ENCODE peak calls at places on chromosome 15, in nine cellular contexts. F, I, S, L, G, O, C, B and P are unnamed samples.

GRCh38 chr15:82951472-82952155 is 906 bp downstream of the HOMER2 start:
- DNase-seq in C (peak), G (peak), B (no peak), L (peak), O (no peak), F (no peak), I (no peak), S (peak), P (peak)

GRCh38 chr15:85976986-85977385 is 102.7 kb upstream of the AGBL1 start:
- DNase-seq in O (no peak), S (peak), C (peak), G (no peak), B (no peak), F (peak), I (no peak), L (peak), P (peak)

GRCh38 chr15:31455499-31455898 is 128.9 kb downstream of the KLF13 start:
- DNase-seq in C (no peak), B (no peak), L (peak), S (no peak), G (no peak), F (no peak), I (no peak), O (no peak), P (no peak)

GRCh38 chr15:66151809-66152208 is 101.7 kb downstream of the MEGF11 start:
- DNase-seq in B (no peak), S (no peak), G (no peak), C (no peak), O (no peak), I (no peak), F (no peak), L (no peak), P (no peak)

GRCh38 chr15:84658788-84659411 is 901 bp upstream of the NMB start:
- DNase-seq in G (no peak), I (no peak), F (no peak), C (no peak), L (no peak), O (no peak), S (no peak), B (no peak), P (no peak)

GRCh38 chr15:48627260-48627969 is 18.1 kb downstream of the FBN1 start:
- DNase-seq in I (peak), B (peak), G (no peak), C (peak), F (peak), L (peak), O (no peak), S (peak), P (peak)

GRCh38 chr15:93413745-93414144 is 324.7 kb upstream of the RGMA start:
- DNase-seq in B (no peak), S (no peak), L (no peak), G (peak), C (no peak), I (no peak), F (no peak), O (no peak), P (no peak)

GRCh38 chr15:50675524-50676144 is 11.0 kb downstream of the TRPM7 start:
- DNase-seq in F (peak), I (peak), B (peak), S (peak), C (peak), L (peak), G (peak), O (no peak), P (peak)

GRCh38 chr15:88752956-88753355 is 50.3 kb upstream of the ACAN start:
- DNase-seq in F (no peak), B (no peak), L (no peak), I (no peak), S (no peak), G (no peak), C (no peak), O (no peak), P (no peak)

GRCh38 chr15:70098461-70099166 is 897 bp upstream of the TLE3 start:
- DNase-seq in B (peak), L (no peak), O (peak), S (no peak), I (peak), G (peak), F (peak), C (peak), P (no peak)

GRCh38 chr15:42695527-42696071 is 41.3 kb downstream of the CDAN1 start:
- DNase-seq in O (no peak), B (no peak), L (no peak), I (no peak), G (peak), F (no peak), S (peak), C (no peak), P (no peak)

GRCh38 chr15:41746802-41747201 is 27.5 kb upstream of the MAPKBP1 start:
- DNase-seq in C (no peak), I (peak), L (peak), O (no peak), S (peak), G (no peak), F (no peak), B (peak), P (peak)

GRCh38 chr15:80268101-80268500 is 16.1 kb upstream of the CTXND1 start:
- DNase-seq in L (no peak), I (no peak), B (no peak), G (no peak), C (no peak), S (no peak), F (no peak), O (no peak), P (no peak)

GRCh38 chr15:48641416-48641815 is 4.1 kb downstream of the FBN1 start:
- DNase-seq in I (peak), G (peak), S (peak), O (peak), C (peak), L (no peak), B (peak), F (peak), P (peak)

GRCh38 chr15:81253846-81254245 is 57.2 kb downstream of the IL16 start:
- DNase-seq in B (no peak), I (no peak), S (no peak), F (no peak), L (no peak), C (no peak), O (no peak), G (no peak), P (no peak)

GRCh38 chr15:89888214-89888804 is 5.5 kb downstream of the AP3S2 start:
- DNase-seq in O (no peak), F (peak), B (peak), L (peak), I (peak), C (peak), S (peak), G (peak), P (peak)
- TF ChIP-seq CTCF in O (no peak), F (peak), B (peak), L (peak), I (peak), C (peak), S (peak), G (peak), P (peak)

DNA sequence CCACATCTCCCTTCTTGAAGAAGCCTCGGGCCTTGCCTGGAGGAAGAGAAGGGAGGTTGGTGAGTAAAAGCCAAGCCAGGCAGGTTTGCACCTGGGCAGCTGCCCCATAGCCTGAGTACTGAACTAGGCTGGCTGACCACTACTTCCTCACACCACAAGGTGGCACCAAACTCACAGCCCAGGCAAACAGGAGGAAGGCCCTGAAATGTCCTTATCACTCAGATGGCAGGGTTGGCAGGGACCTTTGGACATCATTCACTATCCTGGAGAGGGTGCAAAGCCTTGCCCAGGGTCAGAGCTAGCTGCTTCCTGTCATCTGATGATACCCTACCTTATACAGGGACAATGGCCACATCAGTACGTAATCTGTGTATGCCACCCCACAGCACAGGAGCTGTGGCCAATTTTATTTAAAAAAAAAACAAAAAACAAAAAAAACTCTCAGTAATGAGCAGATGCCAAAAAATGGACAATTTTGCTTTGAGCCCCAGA is 2.2 kb upstream of the GRAMD2A start:
- DNase-seq in S (peak), F (peak), C (peak), G (peak), L (peak), I (peak), B (peak), O (peak), P (peak)
- H3K4me3 ChIP-seq in S (no peak), F (no peak), C (no peak), G (no peak), L (no peak), I (no peak), B (no peak), O (no peak), P (no peak)

GRCh38 chr15:45611305-45611704 is 23.5 kb upstream of the SQOR start:
- DNase-seq in F (peak), O (no peak), L (no peak), I (peak), S (peak), C (peak), B (peak), G (peak), P (no peak)
- TF ChIP-seq CTCF in F (peak), O (peak), L (peak), I (peak), S (peak), C (peak), B (peak), G (peak), P (peak)

DNA sequence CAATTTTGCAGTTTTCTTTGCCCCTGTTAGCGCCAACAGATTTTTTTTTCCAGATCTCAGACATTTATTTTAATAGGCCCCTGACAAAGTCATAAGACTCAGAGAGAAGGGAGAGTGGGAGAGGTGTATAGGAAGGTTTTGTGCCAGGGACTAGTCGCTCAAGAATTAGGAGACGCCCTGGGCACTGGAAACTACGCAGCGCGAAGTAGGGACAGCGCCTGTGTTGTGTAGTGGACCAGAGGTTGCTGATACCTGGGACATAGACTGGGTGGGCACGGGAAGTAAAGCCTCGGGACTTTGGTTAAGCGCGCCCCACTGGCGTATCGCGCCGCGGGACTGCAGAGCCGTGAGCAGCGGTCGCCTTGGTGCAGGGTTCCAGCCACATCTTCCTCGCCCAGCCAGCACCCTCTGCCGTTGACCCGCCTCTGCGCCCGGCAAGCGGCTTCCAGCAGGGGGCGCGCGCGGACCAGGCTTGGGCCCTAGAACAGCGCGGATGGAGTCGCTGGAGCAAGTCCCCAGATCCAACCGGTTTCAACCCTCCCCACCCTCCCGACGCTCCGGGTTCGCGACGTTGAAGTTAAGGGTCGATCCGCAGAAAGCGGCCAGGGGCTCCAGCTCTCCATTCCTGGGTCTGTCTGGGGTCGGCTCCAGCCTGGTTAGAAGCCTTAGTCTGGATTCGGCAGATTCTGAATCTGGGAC is 3.0 kb upstream of the ISLR2 start:
- DNase-seq in L (peak), F (peak), C (peak), S (peak), G (peak), I (peak), B (peak), O (peak), P (peak)
- H3K4me3 ChIP-seq in L (peak), F (peak), C (peak), S (peak), G (no peak), I (no peak), B (peak), O (peak), P (peak)

GRCh38 chr15:76333720-76334437 is 2.7 kb upstream of the ISL2 start:
- DNase-seq in G (peak), I (no peak), C (no peak), F (no peak), L (no peak), S (no peak), O (no peak), B (no peak), P (no peak)
- TF ChIP-seq CTCF in G (peak), I (peak), C (peak), F (peak), L (peak), S (peak), O (no peak), B (peak), P (peak)

DNA sequence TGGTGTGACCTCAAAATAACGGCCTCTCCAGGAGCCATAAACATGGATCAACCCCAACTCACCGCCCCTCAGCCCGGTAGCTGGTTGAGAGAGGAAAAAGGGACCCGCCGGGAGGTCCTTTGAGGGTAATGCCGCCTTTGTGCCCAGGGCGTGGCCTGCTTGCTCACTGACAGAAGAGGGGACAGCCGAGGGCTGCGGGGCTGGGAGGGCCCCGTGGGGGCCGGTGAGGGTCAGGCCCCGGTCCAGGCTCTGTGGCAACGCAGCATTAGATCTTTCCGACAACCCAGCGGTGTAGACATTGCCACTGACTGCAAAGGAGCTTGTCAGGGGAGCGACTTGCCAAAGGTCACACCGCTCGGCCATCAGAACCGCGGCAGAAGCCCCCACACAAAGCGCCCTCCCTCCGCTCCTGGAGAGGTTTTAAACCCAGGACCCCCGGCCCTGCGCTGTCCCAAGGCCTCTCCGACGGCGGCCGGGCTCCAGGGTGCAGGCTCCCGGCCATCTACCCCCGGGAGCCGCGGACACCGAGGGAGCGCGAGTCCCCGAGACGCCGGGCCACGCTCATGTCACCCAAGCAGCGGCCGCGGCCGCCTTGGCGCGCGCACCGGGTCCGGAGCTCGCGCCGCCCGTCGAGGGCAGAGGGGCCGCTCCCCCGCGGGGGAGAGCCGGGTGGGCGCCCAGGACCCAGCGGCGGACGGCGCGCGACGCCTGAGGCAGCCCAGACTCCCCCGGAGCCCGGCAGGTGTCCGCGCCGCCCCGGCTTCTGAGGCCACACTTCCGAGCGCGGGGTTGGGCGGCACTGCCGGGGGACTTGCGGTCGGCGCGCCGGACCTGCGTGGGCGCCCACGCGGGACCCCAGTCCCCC is 975 bp downstream of the PCSK6 start:
- DNase-seq in I (no peak), S (no peak), C (no peak), B (no peak), L (no peak), G (peak), F (no peak), O (no peak), P (no peak)
- H3K4me3 ChIP-seq in I (no peak), S (no peak), C (no peak), B (no peak), L (no peak), G (no peak), F (no peak), O (peak), P (peak)